ENCODE peak calls at places on chromosomes 16 and 17, in seven cellular contexts. F is lung; J is neural progenitor cell; X is CD8-positive, alpha-beta T cell; O is right atrium auricular region; E is GM23338; K is Panc1. P is an unnamed sample.

GRCh38 chr17:20009302-20010098 is at the start of gene SPECC1:
- DNase-seq in F (peak; percentile 28), J (peak; percentile 91), X (peak; percentile 79), O (peak; percentile 81), E (peak; percentile 55), K (peak; percentile 48), P (peak; percentile 85)

GRCh38 chr17:50123649-50124349 is 6.2 kb downstream of the SAMD14 start:
- DNase-seq in F (no peak), J (peak; percentile 33), X (no peak), O (no peak), E (peak; percentile 52), K (no peak), P (no peak)

GRCh38 chr17:77126519-77126918 is 14.2 kb upstream of the SEC14L1 start:
- DNase-seq in F (no peak), J (no peak), X (no peak), O (no peak), E (no peak), K (no peak), P (peak; percentile 57)

GRCh38 chr16:89667633-89668032 is 10.0 kb downstream of the SPATA33 start:
- DNase-seq in F (no peak), J (no peak), X (no peak), O (no peak), E (no peak), K (no peak), P (no peak)

GRCh38 chr17:18858567-18859245 is 775 bp downstream of the PRPSAP2 start:
- DNase-seq in F (no peak), J (no peak), X (no peak), O (no peak), E (no peak), K (no peak), P (no peak)

GRCh38 chr16:75789237-75789636 is 62.9 kb upstream of the CPHXL start:
- DNase-seq in F (no peak), J (peak; percentile 66), X (no peak), O (no peak), E (peak; percentile 74), K (peak; percentile 30), P (no peak)

GRCh38 chr16:86508028-86508946 is 2.0 kb upstream of the FOXF1 start:
- DNase-seq in F (no peak), J (peak; percentile 63), X (no peak), O (no peak), E (peak; percentile 70), K (no peak), P (no peak)

GRCh38 chr17:50013079-50013478 is 18.1 kb upstream of the DLX3 start:
- DNase-seq in F (no peak), J (no peak), X (no peak), O (no peak), E (no peak), K (no peak), P (peak; percentile 1)

GRCh38 chr16:73057369-73058210 is 9.7 kb upstream of the ZFHX3 start:
- DNase-seq in F (no peak), J (peak; percentile 75), X (no peak), O (no peak), E (peak; percentile 58), K (no peak), P (peak; percentile 67)

GRCh38 chr16:67786491-67786890 is 19.9 kb downstream of the RANBP10 start:
- DNase-seq in F (no peak), J (no peak), X (no peak), O (no peak), E (no peak), K (no peak), P (no peak)

GRCh38 chr16:28981517-28981916 is 3.3 kb upstream of the LAT start:
- DNase-seq in F (no peak), J (peak; percentile 29), X (no peak), O (no peak), E (peak; percentile 76), K (peak; percentile 17), P (no peak)

GRCh38 chr16:12539185-12539929 is 264.3 kb downstream of the CPPED1 start:
- DNase-seq in F (no peak), J (no peak), X (no peak), O (no peak), E (no peak), K (no peak), P (no peak)

GRCh38 chr17:57442401-57442823 is 186.1 kb downstream of the MSI2 start:
- DNase-seq in F (no peak), J (no peak), X (no peak), O (no peak), E (no peak), K (no peak), P (no peak)
- H3K4me1 ChIP-seq in F (peaks cover 6% of the 10 kb centered on the region), J (peaks cover 66% of the 10 kb centered on the region), X (peaks cover 41% of the 10 kb centered on the region), O (peaks cover 66% of the 10 kb centered on the region), E (peaks cover 32% of the 10 kb centered on the region), K (peaks cover 6% of the 10 kb centered on the region), P (peaks cover 17% of the 10 kb centered on the region)

DNA sequence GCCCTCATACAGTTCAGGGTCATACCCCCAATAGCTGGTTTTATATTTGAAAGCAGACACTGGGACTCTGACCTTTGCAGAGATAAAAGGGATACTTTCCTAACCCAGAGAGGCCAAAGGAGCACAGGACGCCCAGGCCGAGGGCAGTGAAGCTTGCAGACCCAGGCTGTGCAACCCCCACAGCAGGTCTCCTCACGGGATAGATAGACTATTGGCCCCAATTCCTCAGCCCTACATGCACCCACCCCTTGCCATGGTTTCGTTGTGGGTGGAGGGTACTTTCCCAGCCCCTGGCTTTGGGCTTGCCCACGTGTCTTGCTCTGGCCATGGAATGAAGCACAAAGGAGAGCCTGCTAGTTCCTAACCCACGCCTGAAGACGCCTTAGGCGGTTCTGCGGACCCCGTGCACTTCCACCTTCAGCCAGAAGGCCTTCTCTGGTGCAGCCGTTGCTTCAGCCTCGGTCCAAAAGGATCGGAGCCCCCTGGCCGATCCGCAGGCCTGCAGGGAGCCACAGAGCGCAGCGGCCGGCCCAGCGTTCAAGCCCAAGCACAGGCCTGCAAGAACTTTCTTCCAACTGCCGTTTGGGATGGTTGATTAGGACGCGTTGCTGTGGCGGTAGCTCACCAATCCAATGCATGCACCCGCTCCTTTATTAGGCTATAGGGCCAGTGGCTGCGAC is 9.8 kb upstream of the BRCA1 start:
- DNase-seq in F (no peak), J (no peak), X (no peak), O (no peak), E (peak; percentile 50), K (no peak), P (no peak)
- H3K27ac ChIP-seq in F (no peak overlapping the region), J (no peak overlapping the region), X (no peak overlapping the region), O (no peak overlapping the region), E (no peak overlapping the region), K (no peak overlapping the region), P (no peak overlapping the region)

GRCh38 chr16:21602785-21603184 is 3.4 kb downstream of the METTL9 start:
- DNase-seq in F (no peak), J (no peak), X (no peak), O (no peak), E (no peak), K (no peak), P (no peak)

GRCh38 chr16:21608647-21609328 is 9.4 kb downstream of the METTL9 start:
- DNase-seq in F (no peak), J (peak; percentile 36), X (no peak), O (no peak), E (no peak), K (no peak), P (no peak)

GRCh38 chr16:21599158-21599993 is at the start of gene METTL9:
- DNase-seq in F (peak; percentile 94), J (peak; percentile 98), X (peak; percentile 93), O (peak; percentile 94), E (peak; percentile 98), K (peak; percentile 55), P (peak; percentile 97)

GRCh38 chr16:21599994-21600773 is 807 bp downstream of the METTL9 start:
- DNase-seq in F (no peak), J (peak; percentile 82), X (no peak), O (no peak), E (peak; percentile 62), K (no peak), P (peak; percentile 23)

DNA sequence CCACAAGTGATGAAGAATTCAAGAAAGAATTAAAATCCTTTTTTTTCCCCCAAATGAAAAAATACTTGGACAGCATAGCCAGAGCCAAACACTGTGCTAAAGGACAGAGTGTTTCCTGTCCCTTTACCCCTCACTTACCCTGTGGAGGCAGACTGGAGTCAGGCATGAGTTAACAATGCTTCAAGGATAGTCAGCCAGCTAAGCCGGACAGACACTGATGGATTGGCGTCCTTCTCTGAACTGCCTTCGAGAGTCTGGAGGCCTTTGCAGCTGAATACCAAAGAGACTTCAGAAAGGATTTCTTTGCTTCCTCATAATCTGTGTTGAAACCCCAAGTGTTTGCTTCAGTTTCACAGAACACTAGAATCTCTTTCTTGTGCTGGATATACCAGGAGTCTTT is 4.5 kb downstream of the METTL9 start:
- DNase-seq in F (no peak), J (peak; percentile 62), X (no peak), O (no peak), E (no peak), K (no peak), P (no peak)
- H3K4me3 ChIP-seq in F (no peak overlapping the region), J (no peak overlapping the region), X (no peak overlapping the region), O (no peak overlapping the region), E (no peak overlapping the region), K (no peak overlapping the region), P (no peak overlapping the region)

DNA sequence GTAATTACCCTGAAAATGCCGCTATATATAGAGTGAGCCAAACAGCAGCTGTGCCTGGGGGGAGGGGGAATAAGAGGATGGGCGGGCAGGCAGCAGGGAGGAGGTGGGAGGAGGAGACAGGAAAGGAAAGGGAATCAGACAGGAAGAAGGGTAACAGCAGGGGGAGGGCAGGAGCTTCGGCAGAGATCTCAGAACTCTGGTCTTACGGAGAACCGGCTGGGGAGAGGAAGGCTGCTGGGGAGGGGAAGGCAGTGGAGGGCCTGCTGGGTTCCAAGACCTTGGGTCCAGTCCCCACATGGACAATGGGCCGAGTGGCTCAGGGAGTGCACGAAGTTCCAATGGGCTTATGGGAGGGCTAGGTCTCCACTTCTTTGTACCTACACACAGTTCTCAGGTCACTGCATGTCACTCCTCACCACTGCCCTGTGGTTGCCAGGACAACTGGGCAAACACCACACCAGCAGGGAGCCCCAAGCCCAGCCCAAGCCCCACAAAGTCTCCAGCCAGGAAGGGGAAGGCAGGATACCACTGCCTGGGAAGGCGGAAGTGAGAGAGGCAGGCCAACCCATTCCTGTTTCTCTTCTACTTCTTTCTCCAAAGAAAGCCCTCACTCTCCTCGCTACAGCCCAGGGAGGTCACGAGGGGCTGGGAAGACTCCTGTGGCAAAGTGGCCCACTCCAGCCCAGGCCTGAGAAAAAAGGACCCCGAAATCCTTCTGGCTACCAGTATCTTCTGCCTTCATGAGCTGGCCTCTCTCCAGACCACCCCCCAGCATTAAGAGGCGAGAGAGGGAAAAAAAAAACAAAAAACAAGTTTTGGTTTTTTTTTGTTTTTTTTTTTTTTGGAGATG is 25.3 kb downstream of the G6PC3 start:
- DNase-seq in F (peak; percentile 51), J (peak; percentile 92), X (no peak), O (peak; percentile 73), E (peak; percentile 96), K (no peak), P (no peak)
- H3K4me1 ChIP-seq in F (peaks cover 10% of the 10 kb centered on the region), J (peaks cover 17% of the 10 kb centered on the region), X (peaks cover 5% of the 10 kb centered on the region), O (peaks cover 59% of the 10 kb centered on the region), E (peaks cover 29% of the 10 kb centered on the region), K (peaks cover 20% of the 10 kb centered on the region), P (no peaks in the 10 kb centered on the region)

DNA sequence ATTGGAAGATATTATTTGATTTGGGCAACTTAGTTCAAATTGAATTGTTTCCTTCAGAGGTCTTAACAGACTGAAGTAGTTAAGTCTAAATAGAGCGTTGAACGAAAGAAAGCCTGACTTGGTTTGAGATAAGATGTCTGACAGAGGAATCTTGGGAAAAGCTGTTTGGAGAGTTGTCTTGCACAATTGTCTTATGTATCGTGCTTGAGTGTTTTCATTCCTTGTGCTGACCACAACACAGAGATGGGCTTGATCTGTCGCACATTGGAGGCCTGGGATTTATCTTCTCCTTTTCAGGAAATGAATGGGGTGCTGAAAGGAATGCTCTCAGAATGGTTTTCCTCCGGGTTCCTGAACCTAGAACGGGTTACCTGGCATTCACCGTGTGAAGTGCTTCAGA is 7.8 kb downstream of the MLYCD start:
- DNase-seq in F (no peak), J (no peak), X (no peak), O (no peak), E (no peak), K (no peak), P (no peak)
- H3K27ac ChIP-seq in F (no peak overlapping the region), J (no peak overlapping the region), X (no peak overlapping the region), O (peak overlapping the region; percentile 50), E (no peak overlapping the region), K (no peak overlapping the region), P (no peak overlapping the region)

P was measured in Peyer's patch.